ENCODE peak calls at places on chromosomes 2 and 18, in seven cellular contexts. J, X, Z, V, B, W and P are unnamed samples.
A peak's percentile ranks its signal among the peaks of the same experiment; 100 is the strongest.

GRCh38 chr2:65309699-65310098 is 82.1 kb downstream of the ACTR2 start:
- DNase-seq in J (no peak), X (peak; percentile 74), Z (no peak), V (no peak), B (no peak), W (no peak), P (no peak)

GRCh38 chr2:8987413-8987812 is 16.1 kb downstream of the MBOAT2 start:
- DNase-seq in J (peak; percentile 82), X (peak; percentile 50), Z (no peak), V (no peak), B (no peak), W (no peak), P (no peak)

GRCh38 chr2:147331790-147332419 is 512.9 kb upstream of the ACVR2A start:
- DNase-seq in J (peak; percentile 61), X (peak; percentile 79), Z (peak; percentile 38), V (peak; percentile 61), B (peak; percentile 47), W (peak; percentile 90), P (peak; percentile 77)

GRCh38 chr2:100422320-100422719 is 4.9 kb upstream of the CHST10 start:
- DNase-seq in J (peak; percentile 59), X (peak; percentile 63), Z (peak; percentile 28), V (peak; percentile 62), B (no peak), W (peak; percentile 78), P (no peak)

GRCh38 chr2:79887747-79888374 is 375.0 kb downstream of the CTNNA2 start:
- DNase-seq in J (peak; percentile 61), X (peak; percentile 73), Z (peak; percentile 31), V (peak; percentile 71), B (peak; percentile 57), W (peak; percentile 82), P (peak; percentile 89)

GRCh38 chr18:74994502-74995403 is 214.2 kb downstream of the PTGR3 start:
- DNase-seq in J (peak; percentile 28), X (no peak), Z (no peak), V (no peak), B (no peak), W (no peak), P (no peak)

GRCh38 chr18:35163736-35164532 is 76.9 kb upstream of the ZNF397 start:
- DNase-seq in J (no peak), X (no peak), Z (no peak), V (no peak), B (no peak), W (no peak), P (no peak)

GRCh38 chr2:28375742-28376631 is 16.7 kb upstream of the FOSL2 start:
- DNase-seq in J (no peak), X (no peak), Z (no peak), V (no peak), B (no peak), W (no peak), P (no peak)

GRCh38 chr2:16037808-16038457 is 97.6 kb downstream of the MYCN start:
- DNase-seq in J (no peak), X (no peak), Z (no peak), V (no peak), B (no peak), W (no peak), P (no peak)

GRCh38 chr18:55320399-55321255 is 267.4 kb downstream of the TCF4 start:
- DNase-seq in J (peak; percentile 54), X (no peak), Z (no peak), V (no peak), B (peak; percentile 20), W (no peak), P (peak; percentile 69)

GRCh38 chr2:222298000-222298310 is 843 bp downstream of the PAX3 start:
- DNase-seq in J (no peak), X (no peak), Z (no peak), V (no peak), B (no peak), W (no peak), P (no peak)

GRCh38 chr2:190964170-190964795 is 49.7 kb downstream of the STAT1 start:
- DNase-seq in J (no peak), X (no peak), Z (no peak), V (no peak), B (no peak), W (no peak), P (no peak)

GRCh38 chr18:49510393-49511115 is 23.5 kb upstream of the C18orf32 start:
- DNase-seq in J (peak; percentile 75), X (peak; percentile 55), Z (peak; percentile 73), V (peak; percentile 72), B (peak; percentile 48), W (peak; percentile 71), P (peak; percentile 85)

GRCh38 chr2:127567351-127567854 is 31.9 kb downstream of the MYO7B start:
- DNase-seq in J (no peak), X (no peak), Z (no peak), V (no peak), B (no peak), W (no peak), P (no peak)

GRCh38 chr2:200625958-200626363 is 40.1 kb downstream of the AOX1 start:
- DNase-seq in J (peak; percentile 72), X (no peak), Z (no peak), V (no peak), B (no peak), W (no peak), P (no peak)

GRCh38 chr2:147628971-147629421 is 215.8 kb upstream of the ACVR2A start:
- DNase-seq in J (peak; percentile 38), X (no peak), Z (no peak), V (no peak), B (no peak), W (no peak), P (no peak)

GRCh38 chr2:118255771-118256372 is 167.6 kb downstream of the INSIG2 start:
- DNase-seq in J (no peak), X (no peak), Z (no peak), V (no peak), B (no peak), W (peak; percentile 48), P (no peak)

GRCh38 chr2:190563109-190563508 is 28.6 kb upstream of the NEMP2 start:
- DNase-seq in J (no peak), X (no peak), Z (no peak), V (no peak), B (no peak), W (no peak), P (no peak)

GRCh38 chr18:9901377-9901776 is 12.4 kb upstream of the VAPA start:
- DNase-seq in J (no peak), X (no peak), Z (no peak), V (no peak), B (no peak), W (no peak), P (no peak)

GRCh38 chr2:200507179-200507578 is 2.7 kb downstream of the KCTD18 start:
- DNase-seq in J (no peak), X (peak; percentile 54), Z (no peak), V (peak; percentile 41), B (no peak), W (no peak), P (no peak)

GRCh38 chr2:57199663-57200062 is 846.9 kb upstream of the VRK2 start:
- DNase-seq in J (no peak), X (no peak), Z (no peak), V (no peak), B (no peak), W (no peak), P (no peak)

GRCh38 chr2:1744446-1745170 is at the start of gene PXDN:
- DNase-seq in J (peak; percentile 86), X (peak; percentile 67), Z (no peak), V (peak; percentile 80), B (no peak), W (peak; percentile 72), P (no peak)
- H3K4me3 ChIP-seq in J (peak within 1 kb of the TSS; percentile 95), X (peak within 1 kb of the TSS; percentile 75), Z (peak within 1 kb of the TSS; percentile 44), V (peak within 1 kb of the TSS; percentile 90), B (no peak within 1 kb of the TSS), W (peak within 1 kb of the TSS; percentile 94), P (no peak within 1 kb of the TSS)

GRCh38 chr2:157685572-157685971 is 56.9 kb upstream of the ACVR1C start:
- DNase-seq in J (no peak), X (no peak), Z (no peak), V (no peak), B (no peak), W (no peak), P (no peak)
- H3K27ac ChIP-seq in J (no peak overlapping the region), X (no peak overlapping the region), Z (no peak overlapping the region), V (no peak overlapping the region), B (no peak overlapping the region), W (no peak overlapping the region), P (no peak overlapping the region)

GRCh38 chr2:113129519-113130078 is 2.2 kb downstream of the IL1RN start:
- DNase-seq in J (no peak), X (no peak), Z (no peak), V (no peak), B (no peak), W (no peak), P (no peak)

GRCh38 chr2:113128386-113128664 is 927 bp downstream of the IL1RN start:
- DNase-seq in J (no peak), X (no peak), Z (no peak), V (no peak), B (no peak), W (no peak), P (no peak)

GRCh38 chr2:113126845-113127645 is at the start of gene IL1RN:
- DNase-seq in J (no peak), X (no peak), Z (no peak), V (no peak), B (no peak), W (no peak), P (no peak)

GRCh38 chr2:113124984-113125855 is 2.2 kb upstream of the IL1RN start:
- DNase-seq in J (peak; percentile 47), X (peak; percentile 56), Z (no peak), V (no peak), B (no peak), W (no peak), P (no peak)

DNA sequence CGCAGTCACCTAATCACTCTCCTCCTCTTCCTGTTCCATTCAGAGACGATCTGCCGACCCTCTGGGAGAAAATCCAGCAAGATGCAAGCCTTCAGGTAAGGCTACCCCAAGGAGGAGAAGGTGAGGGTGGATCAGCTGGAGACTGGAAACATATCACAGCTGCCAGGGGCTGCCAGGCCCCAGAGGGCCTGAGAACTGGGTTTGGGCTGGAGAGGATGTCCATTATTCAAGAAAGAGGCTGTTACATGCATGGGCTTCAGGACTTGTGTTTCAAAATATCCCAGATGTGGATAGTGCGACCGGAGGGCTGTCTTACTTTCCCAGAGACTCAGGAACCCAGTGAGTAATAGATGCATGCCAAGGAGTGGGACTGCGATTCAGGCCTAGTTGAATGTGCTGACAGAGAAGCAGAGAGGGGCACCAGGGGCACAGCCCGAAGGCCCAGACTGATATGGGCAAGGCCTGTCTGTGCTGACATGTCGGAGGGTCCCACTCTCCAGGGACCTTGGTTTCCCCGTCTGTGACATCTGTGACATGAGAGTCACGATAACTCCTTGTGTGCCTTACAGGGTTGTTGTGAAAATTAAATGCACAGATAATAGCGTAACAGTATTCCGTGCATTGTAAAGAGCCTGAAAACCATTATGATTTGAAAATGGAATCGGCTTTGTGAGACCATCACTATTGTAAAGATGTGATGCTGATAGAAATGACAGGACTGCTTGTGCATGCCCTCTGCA is 418 bp downstream of the IL1RN start:
- DNase-seq in J (no peak), X (no peak), Z (no peak), V (no peak), B (no peak), W (no peak), P (no peak)
- H3K9me2 ChIP-seq in J (no peaks in the 10 kb centered on the region), X (no peaks in the 10 kb centered on the region), Z (no peaks in the 10 kb centered on the region), V (no peaks in the 10 kb centered on the region), B (no peaks in the 10 kb centered on the region), W (no peaks in the 10 kb centered on the region), P (no peaks in the 10 kb centered on the region)

DNA sequence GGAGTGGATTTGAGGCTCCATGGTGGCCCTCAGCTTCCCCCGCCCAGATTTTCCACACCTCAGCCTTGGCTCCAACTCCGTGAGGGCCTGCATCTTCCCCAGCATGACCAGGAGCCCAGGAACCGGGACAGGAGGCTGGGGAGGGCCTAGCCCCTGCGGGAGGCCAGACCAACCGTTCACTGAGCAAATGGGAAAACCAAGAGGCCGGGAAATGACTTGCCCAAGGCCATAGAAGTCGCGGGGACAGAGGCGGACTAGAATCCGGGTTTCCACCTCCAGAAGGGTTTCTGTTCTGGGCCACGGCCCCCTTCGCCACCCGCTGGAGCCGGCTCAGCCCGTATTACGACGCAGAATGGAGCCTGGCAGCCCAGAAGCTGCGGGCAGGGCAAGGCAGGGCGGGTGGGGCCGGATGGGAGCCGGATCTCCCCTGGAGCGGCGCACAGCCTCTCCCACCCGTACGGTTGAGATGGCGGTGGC is 7.9 kb upstream of the CRYBA2 start:
- DNase-seq in J (no peak), X (peak; percentile 6), Z (no peak), V (peak; percentile 31), B (no peak), W (no peak), P (no peak)
- H3K4me3 ChIP-seq in J (no peak overlapping the region), X (peak overlapping the region; percentile 66), Z (no peak overlapping the region), V (peak overlapping the region; percentile 3), B (no peak overlapping the region), W (peak overlapping the region; percentile 72), P (no peak overlapping the region)